ENCODE peak calls at places on chromosomes 3 and 15, in four cellular contexts. T is uterus, U is adipocyte, J is brain microvascular endothelial cell. S is an unnamed sample.

GRCh38 chr3:125069452-125069851 is 13.7 kb upstream of the HEG1 start:
- DNase-seq in J (no peak), T (no peak), U (no peak), S (no peak)

GRCh38 chr3:8328971-8329370 is 172.7 kb upstream of the LMCD1 start:
- DNase-seq in T (no peak), J (no peak), U (no peak), S (no peak)

GRCh38 chr15:82663186-82663600 is 16.0 kb upstream of the CPEB1 start:
- DNase-seq in U (peak), T (no peak), J (no peak), S (peak)

GRCh38 chr3:137295336-137295735 is 337.6 kb downstream of the IL20RB start:
- DNase-seq in J (no peak), U (no peak), T (no peak), S (no peak)

GRCh38 chr3:129822679-129823078 is 70.8 kb downstream of the TMCC1 start:
- DNase-seq in J (no peak), U (peak), T (no peak), S (no peak)

GRCh38 chr15:88982304-88982945 is 69.2 kb upstream of the MFGE8 start:
- DNase-seq in T (peak), U (peak), J (peak), S (peak)

GRCh38 chr15:51751687-51752683 is 588 bp downstream of the TMOD2 start:
- DNase-seq in J (no peak), T (peak), U (peak), S (no peak)

GRCh38 chr15:87682527-87682926 is 574.0 kb downstream of the NTRK3 start:
- DNase-seq in U (no peak), T (no peak), J (no peak), S (no peak)

GRCh38 chr3:140440446-140440845 is 237.4 kb upstream of the TRIM42 start:
- DNase-seq in T (no peak), J (no peak), U (no peak), S (no peak)

GRCh38 chr3:111944377-111944776 is 34.4 kb upstream of the ABHD10 start:
- DNase-seq in J (no peak), U (no peak), T (no peak), S (no peak)

GRCh38 chr15:66785637-66786036 is 83.6 kb downstream of the SMAD6 start:
- DNase-seq in T (no peak), U (no peak), J (peak), S (no peak)

GRCh38 chr15:80160570-80161156 is 7.9 kb downstream of the FAH start:
- DNase-seq in T (no peak), U (peak), J (peak), S (peak)

GRCh38 chr15:38647683-38648082 is 83.1 kb upstream of the RASGRP1 start:
- DNase-seq in J (no peak), U (peak), T (no peak), S (no peak)

GRCh38 chr15:75620776-75621536 is 4.6 kb downstream of the SNUPN start:
- DNase-seq in J (peak), T (peak), U (peak), S (peak)

GRCh38 chr15:70195808-70196304 is 98.1 kb upstream of the TLE3 start:
- DNase-seq in J (peak), T (peak), U (peak), S (peak)

GRCh38 chr3:31848163-31848848 is 132.8 kb downstream of the OSBPL10 start:
- DNase-seq in T (no peak), J (no peak), U (no peak), S (no peak)

GRCh38 chr15:46312133-46312740 is 677.4 kb downstream of the SQOR start:
- DNase-seq in T (peak), J (peak), U (peak), S (no peak)

GRCh38 chr3:146650691-146651090 is 45.5 kb upstream of the PLSCR5 start:
- DNase-seq in J (no peak), U (peak), T (no peak), S (no peak)

GRCh38 chr3:31613654-31614053 is 80.9 kb downstream of the STT3B start:
- DNase-seq in U (no peak), J (no peak), T (no peak), S (no peak)

GRCh38 chr3:5095879-5096278 is 26.2 kb upstream of the ARL8B start:
- DNase-seq in T (peak), U (no peak), J (peak), S (no peak)

GRCh38 chr3:188339410-188340295 is 185.7 kb downstream of the LPP start:
- DNase-seq in U (no peak), J (no peak), T (no peak), S (no peak)

GRCh38 chr15:25846377-25846776 is 16.8 kb downstream of the ATP10A start:
- DNase-seq in U (no peak), J (no peak), T (no peak), S (no peak)

GRCh38 chr15:45471151-45471550 is 51.4 kb downstream of the SLC30A4 start:
- DNase-seq in U (no peak), T (no peak), J (no peak), S (no peak)

GRCh38 chr15:78415284-78415683 is 22.7 kb upstream of the IREB2 start:
- DNase-seq in U (peak), T (no peak), J (peak), S (no peak)

GRCh38 chr3:136621628-136622027 is 130.6 kb downstream of the STAG1 start:
- DNase-seq in U (peak), T (no peak), J (peak), S (peak)

GRCh38 chr3:158789592-158789991 is 12.3 kb upstream of the MFSD1 start:
- DNase-seq in J (peak), T (no peak), U (peak), S (peak)

GRCh38 chr3:56682458-56683121 is 475 bp downstream of the TASOR start:
- DNase-seq in U (peak), T (peak), J (peak), S (peak)

GRCh38 chr3:14335774-14336413 is 66.5 kb upstream of the SLC6A6 start:
- DNase-seq in U (no peak), J (no peak), T (no peak), S (no peak)

GRCh38 chr3:64902991-64903390 is 215.2 kb upstream of the ADAMTS9 start:
- DNase-seq in T (no peak), J (no peak), U (peak), S (no peak)

GRCh38 chr3:25552251-25552650 is 112.5 kb downstream of the TOP2B start:
- DNase-seq in T (no peak), J (no peak), U (no peak), S (no peak)

GRCh38 chr15:70259030-70259424 is 161.3 kb upstream of the TLE3 start:
- DNase-seq in U (peak), T (no peak), J (peak), S (peak)

GRCh38 chr3:40044487-40044886 is 235.1 kb downstream of the MYRIP start:
- DNase-seq in J (peak), T (no peak), U (peak), S (peak)

GRCh38 chr15:70030851-70031645 is 66.7 kb downstream of the TLE3 start:
- DNase-seq in U (no peak), J (no peak), T (no peak), S (no peak)

GRCh38 chr15:61871926-61872522 is 188.2 kb downstream of the VPS13C start:
- DNase-seq in U (peak), J (no peak), T (no peak), S (peak)

DNA sequence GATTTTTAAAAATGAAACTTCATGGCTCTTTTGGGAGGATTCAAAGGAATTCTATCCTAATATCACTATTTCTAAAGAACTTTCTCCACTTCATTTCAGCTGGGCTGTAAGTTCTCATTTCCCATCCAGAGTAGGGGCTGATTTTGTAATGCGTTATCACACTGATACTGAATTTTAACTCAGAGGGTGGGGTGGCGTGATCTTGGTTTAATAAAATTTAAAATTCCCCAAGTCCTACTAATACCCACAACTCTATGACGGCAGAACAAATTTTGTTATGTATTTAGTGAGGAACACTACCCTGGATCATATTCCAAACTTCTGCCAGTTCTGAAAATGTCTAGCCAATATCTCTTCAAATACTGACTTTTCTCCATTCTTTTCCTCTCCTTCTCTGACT is 92.7 kb downstream of the ASB7 start:
- DNase-seq in U (no peak), J (no peak), T (no peak), S (no peak)
- H3K4me3 ChIP-seq in U (peak), J (no peak), T (no peak), S (no peak)

GRCh38 chr3:87088366-87088983 is 97.5 kb upstream of the VGLL3 start:
- DNase-seq in T (peak), U (peak), J (no peak), S (no peak)
- H3K4me3 ChIP-seq in T (peak), U (peak), J (peak), S (peak)

GRCh38 chr3:122247087-122247824 is 63.8 kb downstream of the CASR start:
- DNase-seq in T (no peak), U (no peak), J (no peak), S (no peak)

GRCh38 chr3:122247825-122248185 is 64.3 kb downstream of the CASR start:
- DNase-seq in U (peak), T (no peak), J (no peak), S (no peak)

GRCh38 chr3:122251428-122251827 is 68.0 kb downstream of the CASR start:
- DNase-seq in U (no peak), T (no peak), J (no peak), S (no peak)

GRCh38 chr3:122245513-122246174 is 62.2 kb downstream of the CASR start:
- DNase-seq in U (peak), J (peak), T (no peak), S (no peak)

GRCh38 chr3:122246214-122246613 is 62.7 kb downstream of the CASR start:
- DNase-seq in T (no peak), U (peak), J (no peak), S (no peak)
- H3K4me3 ChIP-seq in T (no peak), U (peak), J (no peak), S (no peak)

GRCh38 chr3:134487406-134487805 is 1.5 kb downstream of the CEP63 start:
- DNase-seq in U (no peak), J (no peak), T (no peak), S (no peak)
- H3K4me3 ChIP-seq in U (peak), J (peak), T (peak), S (peak)

DNA sequence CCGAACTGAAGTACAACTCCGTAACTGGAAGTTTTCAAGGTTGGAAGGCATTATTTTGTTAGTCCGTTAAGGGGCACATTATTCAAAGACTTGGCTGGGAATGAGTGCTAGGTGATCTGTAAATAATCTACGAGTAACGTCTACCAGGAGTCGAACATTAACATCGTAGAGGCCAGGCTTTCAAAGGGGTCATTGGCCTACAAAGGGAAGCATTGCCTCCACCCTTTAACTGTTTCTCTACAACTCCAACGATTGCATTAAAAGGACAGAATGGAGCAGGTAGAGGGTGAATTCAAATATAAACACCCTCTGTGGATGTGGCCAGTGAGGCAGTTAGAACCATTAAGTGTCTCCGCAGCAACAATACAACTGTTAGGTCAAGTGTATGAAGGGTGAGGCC is 126.0 kb upstream of the LMOD3 start:
- DNase-seq in T (no peak), U (no peak), J (no peak), S (no peak)
- H3K4me3 ChIP-seq in T (no peak), U (no peak), J (no peak), S (no peak)

GRCh38 chr3:72549819-72550581 is 298.2 kb downstream of the SHQ1 start:
- DNase-seq in J (no peak), T (no peak), U (peak), S (no peak)
- H3K4me3 ChIP-seq in J (no peak), T (no peak), U (no peak), S (no peak)

DNA sequence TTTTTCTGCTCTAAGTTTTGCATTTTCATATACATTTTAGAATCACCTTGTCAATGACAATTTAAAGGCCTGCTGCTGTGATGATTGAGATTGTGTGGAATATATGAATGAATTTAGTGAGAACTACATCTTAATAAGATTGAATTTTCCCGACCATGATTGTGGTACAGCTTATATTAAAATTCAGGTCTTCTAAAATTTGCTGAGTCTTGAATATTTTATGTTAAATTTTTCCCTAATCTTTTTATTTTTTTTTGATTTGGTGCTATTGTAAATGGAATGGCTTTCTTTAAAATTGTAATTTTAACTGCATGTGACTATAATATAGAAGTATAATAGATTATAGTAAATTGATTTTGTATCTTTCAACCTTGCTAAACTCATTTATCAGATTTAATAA is 172.1 kb downstream of the IL1RAP start:
- DNase-seq in U (no peak), T (no peak), J (no peak), S (no peak)
- H3K4me3 ChIP-seq in U (no peak), T (no peak), J (no peak), S (no peak)

S was measured in skeletal muscle cell.